ENCODE peak calls at places on chromosomes 7 and 10, in five cellular contexts. S is GM12865, E is IMR-90, K is WERI-Rb-1, Q is sigmoid colon. L is an unnamed sample.

GRCh38 chr7:158494162-158494586 is 93.4 kb downstream of the PTPRN2 start:
- DNase-seq in S (no peak), E (no peak), K (no peak), Q (no peak), L (no peak)

GRCh38 chr10:7335977-7336376 is 74.9 kb downstream of the SFMBT2 start:
- DNase-seq in S (no peak), E (no peak), K (no peak), Q (no peak), L (no peak)

GRCh38 chr10:27838291-27838690 is 92.7 kb upstream of the MKX start:
- DNase-seq in S (no peak), E (no peak), K (no peak), Q (no peak), L (no peak)

GRCh38 chr7:45514944-45515343 is 59.2 kb upstream of the ADCY1 start:
- DNase-seq in S (no peak), E (no peak), K (no peak), Q (no peak), L (no peak)

GRCh38 chr7:76318488-76319353 is 16.2 kb downstream of the HSPB1 start:
- DNase-seq in S (peak), E (peak), K (peak), Q (peak), L (peak)

GRCh38 chr10:99870051-99870730 is 87.8 kb downstream of the ABCC2 start:
- DNase-seq in S (peak), E (no peak), K (no peak), Q (no peak), L (no peak)

GRCh38 chr7:26467104-26467503 is 175.4 kb downstream of the SNX10 start:
- DNase-seq in S (no peak), E (no peak), K (no peak), Q (no peak), L (no peak)

GRCh38 chr10:63466168-63466935 is 575 bp upstream of the JMJD1C start:
- DNase-seq in S (peak), E (peak), K (peak), Q (peak), L (peak)

GRCh38 chr10:24820616-24821015 is 96.9 kb upstream of the ARHGAP21 start:
- DNase-seq in S (no peak), E (no peak), K (no peak), Q (no peak), L (no peak)

GRCh38 chr10:21724020-21724589 is 190.1 kb downstream of the MLLT10 start:
- DNase-seq in S (no peak), E (peak), K (no peak), Q (no peak), L (no peak)

GRCh38 chr10:5975641-5976473 is 1.5 kb downstream of the IL15RA start:
- DNase-seq in S (peak), E (peak), K (no peak), Q (peak), L (peak)

GRCh38 chr7:127708788-127709187 is 56.8 kb downstream of the SND1 start:
- DNase-seq in S (peak), E (peak), K (peak), Q (peak), L (peak)

GRCh38 chr10:80187465-80188409 is 17.6 kb downstream of the ANXA11 start:
- DNase-seq in S (peak), E (no peak), K (no peak), Q (peak), L (no peak)

GRCh38 chr10:93893646-93894515 is at the start of gene SLC35G1:
- DNase-seq in S (peak), E (peak), K (peak), Q (peak), L (peak)

GRCh38 chr7:148813890-148814289 is 70.2 kb downstream of the EZH2 start:
- DNase-seq in S (no peak), E (no peak), K (no peak), Q (no peak), L (no peak)

GRCh38 chr10:4271193-4271592 is 486.2 kb upstream of the KLF6 start:
- DNase-seq in S (no peak), E (no peak), K (no peak), Q (no peak), L (no peak)

GRCh38 chr10:68301790-68302502 is 29.9 kb upstream of the HNRNPH3 start:
- DNase-seq in S (peak), E (peak), K (no peak), Q (no peak), L (peak)

GRCh38 chr10:112811741-112812551 is 138.1 kb upstream of the TCF7L2 start:
- DNase-seq in S (no peak), E (peak), K (no peak), Q (no peak), L (no peak)

GRCh38 chr7:80844916-80845315 is 73.9 kb downstream of the SEMA3C start:
- DNase-seq in S (no peak), E (no peak), K (no peak), Q (no peak), L (no peak)

GRCh38 chr7:23247602-23248335 is 1.2 kb downstream of the GPNMB start:
- DNase-seq in S (peak), E (no peak), K (no peak), Q (peak), L (peak)

GRCh38 chr7:90613088-90613498 is 17.0 kb downstream of the CDK14 start:
- DNase-seq in S (peak), E (peak), K (no peak), Q (no peak), L (no peak)

GRCh38 chr7:151000886-151001495 is 10.2 kb downstream of the NOS3 start:
- DNase-seq in S (no peak), E (no peak), K (no peak), Q (no peak), L (no peak)

GRCh38 chr10:86851329-86852207 is 95.1 kb downstream of the BMPR1A start:
- DNase-seq in S (no peak), E (peak), K (no peak), Q (no peak), L (no peak)

GRCh38 chr7:7517661-7518236 is 17.9 kb downstream of the COL28A1 start:
- DNase-seq in S (no peak), E (no peak), K (no peak), Q (no peak), L (no peak)

GRCh38 chr7:26612742-26613141 is 251.6 kb downstream of the SKAP2 start:
- DNase-seq in S (no peak), E (no peak), K (no peak), Q (no peak), L (no peak)

GRCh38 chr10:44960482-44961230 is 1.1 kb downstream of the RASSF4 start:
- DNase-seq in S (no peak), E (no peak), K (no peak), Q (peak), L (peak)

GRCh38 chr7:21903074-21903786 is 42.5 kb downstream of the CDCA7L start:
- DNase-seq in S (no peak), E (no peak), K (no peak), Q (no peak), L (no peak)

GRCh38 chr7:12866237-12866636 is 178.8 kb downstream of the ARL4A start:
- DNase-seq in S (no peak), E (no peak), K (no peak), Q (no peak), L (no peak)

GRCh38 chr10:17854044-17854652 is 45.0 kb downstream of the MRC1 start:
- DNase-seq in S (peak), E (no peak), K (no peak), Q (no peak), L (no peak)

GRCh38 chr10:121941532-121941931 is 13.7 kb upstream of the ATE1 start:
- DNase-seq in S (no peak), E (no peak), K (no peak), Q (no peak), L (no peak)

GRCh38 chr7:31373337-31374289 is 33.1 kb upstream of the NEUROD6 start:
- DNase-seq in S (peak), E (peak), K (peak), Q (no peak), L (peak)

GRCh38 chr7:45446195-45446944 is 127.8 kb upstream of the ADCY1 start:
- DNase-seq in S (peak), E (no peak), K (no peak), Q (no peak), L (no peak)

DNA sequence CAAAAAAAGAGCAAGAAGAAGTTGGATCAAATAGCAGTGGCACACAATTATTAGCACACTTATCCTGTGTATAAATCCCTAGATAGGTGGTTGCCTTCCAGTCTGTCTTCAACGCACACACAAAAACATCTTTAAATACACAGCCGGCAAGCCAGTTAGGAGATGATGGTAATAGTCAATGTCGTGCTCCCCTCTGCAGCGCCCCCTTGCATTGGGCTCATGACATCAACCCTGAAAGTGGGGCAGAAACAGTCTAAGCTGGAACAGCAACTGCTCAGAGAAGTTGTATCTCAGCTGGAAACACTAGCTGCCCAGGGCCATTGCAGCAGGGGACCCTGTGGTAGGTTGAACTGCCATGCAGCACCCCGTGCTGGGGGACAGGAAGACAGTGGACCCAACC is 179.5 kb upstream of the YAE1 start:
- DNase-seq in S (no peak), E (no peak), K (no peak), Q (no peak), L (no peak)
- TF ChIP-seq CTCF in S (no peak), E (no peak), K (no peak), Q (no peak), L (no peak)

GRCh38 chr7:100109521-100110163 is 8.2 kb downstream of the AP4M1 start:
- DNase-seq in S (no peak), E (no peak), K (no peak), Q (no peak), L (no peak)
- TF ChIP-seq CTCF in S (no peak), E (peak), K (peak), Q (no peak), L (no peak)

GRCh38 chr10:97234403-97234802 is 48.6 kb upstream of the SLIT1 start:
- DNase-seq in S (peak), E (peak), K (no peak), Q (no peak), L (peak)
- TF ChIP-seq CTCF in S (peak), E (peak), K (peak), Q (peak), L (peak)

GRCh38 chr7:69817835-69818646 is 219.8 kb downstream of the AUTS2 start:
- DNase-seq in S (no peak), E (no peak), K (no peak), Q (no peak), L (no peak)
- TF ChIP-seq CTCF in S (no peak), E (no peak), K (no peak), Q (no peak), L (no peak)

GRCh38 chr10:36581237-36581636 is 544.2 kb upstream of the ANKRD30A start:
- DNase-seq in S (no peak), E (no peak), K (no peak), Q (no peak), L (no peak)
- TF ChIP-seq CTCF in S (no peak), E (no peak), K (no peak), Q (no peak), L (no peak)

GRCh38 chr7:16604054-16604453 is 41.5 kb downstream of the ANKMY2 start:
- DNase-seq in S (no peak), E (no peak), K (no peak), Q (no peak), L (no peak)
- TF ChIP-seq CTCF in S (peak), E (peak), K (no peak), Q (no peak), L (peak)

GRCh38 chr10:84202349-84202748 is 8.0 kb downstream of the CDHR1 start:
- DNase-seq in S (no peak), E (no peak), K (no peak), Q (no peak), L (no peak)
- TF ChIP-seq CTCF in S (no peak), E (no peak), K (peak), Q (no peak), L (no peak)

L was measured in GM13977.